ENCODE peak calls at places on chromosomes 3 and 15, in four cellular contexts. V is activated gamma-delta T cell treated with Interleukin-2 at 50 U/mL for 16 hours; I is brain microvascular endothelial cell; Q is stimulated activated naive CD8-positive, alpha-beta T cell treated with anti-CD3 and anti-CD28 coated beads, Interleukin-15, Interleukin-2, amounts not matched to agents 100 U/mL and 50 U/mL, for 24 hours. X is an unnamed sample.

GRCh38 chr15:37586976-37587375 is 347.5 kb upstream of the TMCO5A start:
- DNase-seq in V (no peak), I (no peak), Q (no peak), X (no peak)

GRCh38 chr3:72591522-72592421 is 256.5 kb downstream of the SHQ1 start:
- DNase-seq in I (peak), V (no peak), Q (no peak), X (no peak)

GRCh38 chr3:169133178-169134161 is 530.0 kb downstream of the MECOM start:
- DNase-seq in I (no peak), Q (no peak), V (no peak), X (no peak)

GRCh38 chr3:100316656-100317069 is 17.9 kb upstream of the NIT2 start:
- DNase-seq in V (no peak), I (peak), Q (peak), X (peak)

GRCh38 chr15:81052046-81052445 is 51.3 kb downstream of the TLNRD1 start:
- DNase-seq in I (no peak), V (no peak), Q (no peak), X (peak)

GRCh38 chr15:70679919-70680231 is 83.5 kb downstream of the UACA start:
- DNase-seq in I (no peak), V (no peak), Q (no peak), X (no peak)

GRCh38 chr3:197555281-197556261 is at the start of gene BDH1:
- DNase-seq in V (peak), I (no peak), Q (peak), X (peak)

GRCh38 chr3:38960953-38961622 is 90.7 kb downstream of the SCN11A start:
- DNase-seq in I (peak), Q (peak), V (no peak), X (no peak)

GRCh38 chr3:196149375-196149774 is 61.8 kb downstream of the ZDHHC19 start:
- DNase-seq in I (peak), V (no peak), Q (no peak), X (no peak)

GRCh38 chr3:167657684-167658225 is 4.0 kb upstream of the WDR49 start:
- DNase-seq in Q (no peak), V (no peak), I (no peak), X (no peak)

GRCh38 chr3:65685621-65686020 is 353.1 kb downstream of the MAGI1 start:
- DNase-seq in V (no peak), Q (no peak), I (peak), X (no peak)

GRCh38 chr3:12659316-12660015 is 4.5 kb downstream of the RAF1 start:
- DNase-seq in V (no peak), Q (no peak), I (no peak), X (no peak)

GRCh38 chr15:81001180-81002003 is 669 bp downstream of the TLNRD1 start:
- DNase-seq in I (no peak), V (peak), Q (peak), X (peak)

GRCh38 chr15:89999676-90000174 is 1.4 kb upstream of the ZNF710 start:
- DNase-seq in V (no peak), Q (no peak), I (no peak), X (no peak)

GRCh38 chr15:65101418-65101890 is 13.5 kb downstream of the UBAP1L start:
- DNase-seq in I (peak), Q (peak), V (peak), X (peak)

GRCh38 chr15:68565701-68566100 is 13.1 kb upstream of the CORO2B start:
- DNase-seq in V (no peak), I (no peak), Q (no peak), X (no peak)

GRCh38 chr3:72993391-72993790 is 3.2 kb upstream of the PPP4R2 start:
- DNase-seq in I (no peak), V (no peak), Q (no peak), X (no peak)

GRCh38 chr3:59510576-59510975 is 460.8 kb upstream of the CFAP20DC start:
- DNase-seq in Q (no peak), I (no peak), V (no peak), X (no peak)

GRCh38 chr3:143753456-143753855 is 94.8 kb downstream of the SLC9A9 start:
- DNase-seq in I (no peak), V (no peak), Q (no peak), X (no peak)

GRCh38 chr3:126911162-126912026 is 71.5 kb upstream of the PLXNA1 start:
- DNase-seq in Q (peak), V (peak), I (peak), X (peak)

GRCh38 chr15:74040115-74040850 is 42.1 kb downstream of the GOLGA6A start:
- DNase-seq in Q (no peak), V (no peak), I (peak), X (no peak)

GRCh38 chr3:65605876-65606432 is 432.8 kb downstream of the MAGI1 start:
- DNase-seq in V (no peak), I (no peak), Q (no peak), X (no peak)

GRCh38 chr15:69812881-69813280 is 284.8 kb downstream of the TLE3 start:
- DNase-seq in V (no peak), I (no peak), Q (no peak), X (no peak)

GRCh38 chr3:18847583-18848197 is 300.6 kb upstream of the KCNH8 start:
- DNase-seq in I (no peak), Q (no peak), V (no peak), X (no peak)

GRCh38 chr15:63491116-63491817 is 13.1 kb upstream of the USP3 start:
- DNase-seq in I (no peak), Q (no peak), V (no peak), X (no peak)

GRCh38 chr3:126419151-126419703 is 24.5 kb downstream of the CFAP100 start:
- DNase-seq in I (no peak), V (no peak), Q (no peak), X (no peak)

GRCh38 chr15:46088486-46089437 is 453.9 kb downstream of the SQOR start:
- DNase-seq in V (no peak), Q (no peak), I (no peak), X (no peak)

X was measured in CD4-positive, CD25-positive, alpha-beta regulatory T cell.